ENCODE peak calls at places on chromosomes 5 and 9, in five cellular contexts. U is lower lobe of right lung, R is Right ventricle myocardium superior, S is activated T-cell treated with anti-CD3 and anti-CD28 coated beads for 24 hours, P is DMS53. T is an unnamed sample.

GRCh38 chr5:7329712-7330111 is 66.2 kb upstream of the ADCY2 start:
- DNase-seq in S (no peak), R (no peak), P (peak), U (no peak), T (no peak)

GRCh38 chr5:115501457-115501856 is 43.1 kb downstream of the FEM1C start:
- DNase-seq in U (no peak), P (no peak), S (no peak), R (no peak), T (peak)

GRCh38 chr5:172410839-172411238 is 43.5 kb downstream of the SH3PXD2B start:
- DNase-seq in U (no peak), R (no peak), S (no peak), P (no peak), T (no peak)

GRCh38 chr9:14380061-14380836 is 66.3 kb upstream of the NFIB start:
- DNase-seq in S (no peak), U (no peak), P (no peak), R (no peak), T (no peak)

GRCh38 chr5:87361536-87362213 is 51.1 kb downstream of the CCNH start:
- DNase-seq in U (no peak), R (no peak), P (no peak), S (no peak), T (no peak)

GRCh38 chr9:17402309-17402708 is 176.6 kb upstream of the SH3GL2 start:
- DNase-seq in R (no peak), P (peak), U (no peak), S (no peak), T (no peak)

GRCh38 chr5:33892419-33893151 is 795 bp upstream of the ADAMTS12 start:
- DNase-seq in S (no peak), U (no peak), P (no peak), R (no peak), T (no peak)

GRCh38 chr9:77807846-77808749 is 160.0 kb upstream of the GNA14 start:
- DNase-seq in P (peak), U (no peak), R (no peak), S (no peak), T (no peak)

GRCh38 chr9:124764774-124765438 is 6.2 kb downstream of the NR6A1 start:
- DNase-seq in P (peak), U (no peak), R (no peak), S (no peak), T (no peak)

GRCh38 chr5:20294696-20295095 is 306.7 kb upstream of the CDH18 start:
- DNase-seq in P (no peak), S (no peak), R (no peak), U (no peak), T (no peak)

GRCh38 chr5:127293373-127293772 is 2.8 kb downstream of the MEGF10 start:
- DNase-seq in P (no peak), R (no peak), S (no peak), U (no peak), T (no peak)

GRCh38 chr9:113964740-113965095 is 88.6 kb downstream of the ZNF618 start:
- DNase-seq in U (no peak), P (no peak), S (no peak), R (no peak), T (no peak)